ENCODE peak calls at places on chromosomes 13 and 19, in four cellular contexts. S is A549, T is HepG2, P is GM12878. Z is an unnamed sample.
A peak's percentile ranks its signal among the peaks of the same experiment; 100 is the strongest.

GRCh38 chr13:30142502-30143211 is 164.7 kb downstream of the KATNAL1 start:
- DNase-seq in T (peak; percentile 6), S (peak; percentile 22), P (no peak), Z (peak; percentile 75)

GRCh38 chr13:91381371-91381770 is 17.1 kb upstream of the GPC5 start:
- DNase-seq in S (no peak), T (no peak), P (no peak), Z (peak; percentile 14)

GRCh38 chr19:30008169-30008568 is 66.1 kb downstream of the URI1 start:
- DNase-seq in T (no peak), P (no peak), S (no peak), Z (no peak)

GRCh38 chr13:27921421-27921960 is 1.7 kb downstream of the PDX1 start:
- DNase-seq in P (no peak), S (no peak), T (no peak), Z (peak; percentile 34)

GRCh38 chr13:31433756-31434155 is 234.0 kb downstream of the B3GLCT start:
- DNase-seq in P (no peak), S (no peak), T (no peak), Z (no peak)

GRCh38 chr13:104253063-104253680 is 1187.0 kb upstream of the SLC10A2 start:
- DNase-seq in P (no peak), T (no peak), S (no peak), Z (no peak)

GRCh38 chr13:102903659-102904407 is 58.0 kb downstream of the ERCC5 start:
- DNase-seq in P (no peak), S (peak; percentile 3), T (no peak), Z (peak; percentile 28)

GRCh38 chr19:21680679-21681078 is 86.7 kb downstream of the ZNF100 start:
- DNase-seq in T (no peak), S (no peak), P (no peak), Z (no peak)

GRCh38 chr19:47111081-47111589 is 2.4 kb downstream of the ZC3H4 start:
- DNase-seq in S (no peak), T (no peak), P (no peak), Z (peak; percentile 44)

GRCh38 chr13:40220299-40220935 is 446.0 kb downstream of the FOXO1 start:
- DNase-seq in S (no peak), T (no peak), P (no peak), Z (no peak)

GRCh38 chr13:36857273-36857672 is 38.3 kb downstream of the RFXAP start:
- DNase-seq in P (no peak), S (no peak), T (no peak), Z (no peak)

GRCh38 chr13:59494560-59494970 is 669.2 kb downstream of the DIAPH3 start:
- DNase-seq in P (no peak), S (no peak), T (no peak), Z (no peak)

GRCh38 chr13:59880468-59880867 is 283.3 kb downstream of the DIAPH3 start:
- DNase-seq in T (no peak), P (no peak), S (no peak), Z (no peak)

GRCh38 chr13:91574756-91575155 is 176.3 kb downstream of the GPC5 start:
- DNase-seq in P (no peak), S (no peak), T (no peak), Z (no peak)

GRCh38 chr19:14536926-14537692 is 7.7 kb downstream of the TECR start:
- DNase-seq in P (no peak), S (peak; percentile 51), T (no peak), Z (peak; percentile 80)

GRCh38 chr13:40149611-40150283 is 494.3 kb downstream of the COG6 start:
- DNase-seq in P (no peak), S (peak; percentile 7), T (no peak), Z (no peak)

GRCh38 chr19:14434543-14435319 is 1.6 kb downstream of the PKN1 start:
- DNase-seq in S (no peak), T (peak; percentile 72), P (no peak), Z (peak; percentile 79)

GRCh38 chr19:20840371-20840770 is 64.3 kb downstream of the ZNF66 start:
- DNase-seq in T (no peak), P (no peak), S (no peak), Z (no peak)

GRCh38 chr13:106513025-106513424 is 22.4 kb downstream of the EFNB2 start:
- DNase-seq in P (no peak), T (no peak), S (no peak), Z (no peak)

GRCh38 chr19:16139752-16140151 is 3.7 kb upstream of the HSH2D start:
- DNase-seq in P (peak; percentile 84), S (no peak), T (no peak), Z (no peak)

GRCh38 chr19:34505321-34506025 is 23.9 kb downstream of the WTIP start:
- DNase-seq in S (no peak), P (no peak), T (no peak), Z (peak; percentile 15)

GRCh38 chr13:25966086-25966485 is 85.7 kb downstream of the SHISA2 start:
- DNase-seq in P (no peak), T (no peak), S (no peak), Z (no peak)

GRCh38 chr13:76231522-76232167 is 595.5 kb downstream of the LMO7 start:
- DNase-seq in P (no peak), S (no peak), T (no peak), Z (no peak)

GRCh38 chr13:71770710-71771109 is 96.3 kb downstream of the DACH1 start:
- DNase-seq in T (no peak), P (no peak), S (no peak), Z (no peak)
- TF ChIP-seq USF2 in T (no peak), P (no peak), S (no peak), Z (no peak)

GRCh38 chr13:41465215-41465907 is 8.0 kb downstream of the RGCC start:
- DNase-seq in S (no peak), P (peak; percentile 88), T (no peak), Z (no peak)

GRCh38 chr13:41468631-41469030 is 11.3 kb downstream of the RGCC start:
- DNase-seq in T (no peak), P (no peak), S (no peak), Z (no peak)

GRCh38 chr13:41467546-41467945 is 10.2 kb downstream of the RGCC start:
- DNase-seq in T (no peak), S (no peak), P (no peak), Z (no peak)

GRCh38 chr13:41465965-41466364 is 8.6 kb downstream of the RGCC start:
- DNase-seq in P (no peak), T (no peak), S (no peak), Z (no peak)

GRCh38 chr13:41470187-41470586 is 12.8 kb downstream of the RGCC start:
- DNase-seq in S (no peak), P (no peak), T (no peak), Z (no peak)
- TF ChIP-seq PBX3 in S (no peak), P (no peak), T (no peak), Z (no peak)

GRCh38 chr13:50616101-50616500 is 227.4 kb downstream of the DLEU7 start:
- DNase-seq in T (no peak), P (no peak), S (no peak), Z (no peak)
- TF ChIP-seq USF2 in T (no peak), P (no peak), S (no peak), Z (no peak)

GRCh38 chr13:113115363-113116205 is 7.0 kb upstream of the F10 start:
- DNase-seq in P (no peak), S (no peak), T (no peak), Z (peak; percentile 14)

GRCh38 chr13:113114511-113115362 is 7.9 kb upstream of the F10 start:
- DNase-seq in T (no peak), S (no peak), P (no peak), Z (peak; percentile 14)

GRCh38 chr13:113117335-113117872 is 5.2 kb upstream of the F10 start:
- DNase-seq in S (no peak), P (no peak), T (no peak), Z (no peak)

GRCh38 chr13:113116871-113117271 is 5.7 kb upstream of the F10 start:
- DNase-seq in P (no peak), T (no peak), S (no peak), Z (peak; percentile 9)

DNA sequence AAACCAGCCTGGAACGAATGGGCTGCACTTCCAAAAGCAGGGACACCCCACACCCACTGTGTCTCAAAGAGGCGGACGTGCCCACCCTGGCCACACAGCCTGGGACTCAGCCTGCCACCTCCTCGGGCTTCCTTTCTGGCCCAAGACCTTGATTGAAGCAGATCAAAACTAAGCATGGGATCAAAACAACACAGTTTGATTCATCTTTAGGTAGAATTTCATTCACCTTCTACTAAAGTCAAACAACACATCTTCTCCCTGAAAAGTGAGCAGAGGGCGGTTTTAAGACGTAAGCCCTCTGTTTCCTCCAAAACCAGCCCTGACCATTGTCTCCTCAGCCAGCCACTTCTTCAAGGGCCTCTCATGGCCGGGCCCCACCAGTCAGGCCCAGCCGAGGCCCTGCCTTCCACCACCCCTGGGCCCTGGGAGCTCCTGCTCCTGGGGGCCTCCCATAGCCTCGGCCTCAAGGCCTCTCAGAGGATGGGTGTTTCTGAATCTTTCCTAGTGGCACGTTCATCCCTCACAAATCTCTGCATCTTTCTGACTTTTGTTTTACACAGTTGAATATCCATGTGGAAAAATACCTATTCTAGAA is 6.3 kb upstream of the F10 start:
- DNase-seq in S (no peak), T (no peak), P (no peak), Z (peak; percentile 14)
- TF ChIP-seq PBX3 in S (no peak), T (no peak), P (no peak), Z (no peak)